ENCODE peak calls at places on chromosomes 4 and X, in eight cellular contexts. E, K, Q, J, P, I, M and B are unnamed samples.

GRCh38 chr4:126451237-126451885 is 1136.6 kb downstream of the FAT4 start:
- DNase-seq in Q (no peak), M (no peak), E (no peak), K (no peak), P (peak; percentile 8), J (no peak), I (peak; percentile 64), B (no peak)

GRCh38 chr4:98614081-98614480 is 44.3 kb downstream of the TSPAN5 start:
- DNase-seq in Q (no peak), P (no peak), M (no peak), E (no peak), K (no peak), I (no peak), J (no peak), B (no peak)

GRCh38 chrX:41027388-41027787 is 57.9 kb upstream of the USP9X start:
- DNase-seq in I (peak; percentile 89), J (no peak), P (peak; percentile 74), K (no peak), E (peak; percentile 48), M (peak; percentile 59), Q (no peak), B (no peak)

GRCh38 chrX:64885850-64886249 is 90.4 kb downstream of the ZC4H2 start:
- DNase-seq in I (no peak), M (peak; percentile 2), E (no peak), P (no peak), K (no peak), J (no peak), Q (peak; percentile 34), B (no peak)

GRCh38 chr4:70838400-70838971 is 1.2 kb downstream of the GRSF1 start:
- DNase-seq in E (no peak), P (peak; percentile 35), K (no peak), Q (no peak), J (no peak), I (peak; percentile 25), M (peak; percentile 37), B (no peak)

GRCh38 chr4:73661646-73662119 is 41.4 kb upstream of the RASSF6 start:
- DNase-seq in P (peak; percentile 100), E (peak; percentile 99), K (no peak), I (peak; percentile 97), Q (no peak), M (peak; percentile 83), J (peak; percentile 99), B (peak; percentile 91)

GRCh38 chr4:153933851-153934688 is 145.2 kb upstream of the SFRP2 start:
- DNase-seq in J (no peak), E (no peak), Q (no peak), I (peak; percentile 47), M (no peak), K (peak; percentile 49), P (no peak), B (no peak)

GRCh38 chr4:3286335-3287175 is 6.3 kb upstream of the RGS12 start:
- DNase-seq in J (peak; percentile 84), E (no peak), M (no peak), I (no peak), Q (peak; percentile 11), P (no peak), K (no peak), B (no peak)

GRCh38 chrX:138481649-138482048 is 229.9 kb downstream of the FGF13 start:
- DNase-seq in Q (no peak), M (no peak), K (no peak), P (no peak), I (no peak), J (no peak), E (no peak), B (no peak)